ENCODE peak calls at places on chromosomes 4 and X, in four cellular contexts. O is transverse colon, Q is HCT116, E is upper lobe of left lung. W is an unnamed sample.

GRCh38 chr4:86099348-86099747 is 260.5 kb downstream of the MAPK10 start:
- DNase-seq in E (no peak), Q (no peak), O (no peak), W (no peak)

GRCh38 chrX:77505227-77505626 is 58.0 kb downstream of the FGF16 start:
- DNase-seq in E (no peak), O (no peak), Q (no peak), W (no peak)

GRCh38 chr4:112270643-112271484 is 14.8 kb downstream of the TIFA start:
- DNase-seq in Q (no peak), O (no peak), E (no peak), W (no peak)

GRCh38 chr4:1794809-1795303 is 1.8 kb downstream of the FGFR3 start:
- DNase-seq in E (peak; percentile 86), O (no peak), Q (no peak), W (no peak)

GRCh38 chrX:24506082-24506481 is 41.0 kb downstream of the PDK3 start:
- DNase-seq in O (no peak), E (no peak), Q (no peak), W (no peak)

GRCh38 chr4:181693517-181693916 is 549.7 kb upstream of the TENM3 start:
- DNase-seq in E (no peak), Q (no peak), O (no peak), W (no peak)

GRCh38 chrX:78652971-78653822 is 5.9 kb downstream of the RTL3 start:
- DNase-seq in E (no peak), Q (no peak), O (no peak), W (no peak)

GRCh38 chrX:30039768-30040167 is 175.6 kb upstream of the MAGEB2 start:
- DNase-seq in Q (no peak), O (no peak), E (no peak), W (no peak)

GRCh38 chr4:24999392-25000104 is 31.2 kb downstream of the LGI2 start:
- DNase-seq in E (no peak), O (no peak), Q (no peak), W (no peak)

GRCh38 chrX:97332963-97333362 is 449.3 kb downstream of the RPA4 start:
- DNase-seq in O (no peak), Q (no peak), E (no peak), W (no peak)

GRCh38 chr4:130574215-130574614 is 1478.3 kb downstream of the C4orf33 start:
- DNase-seq in E (no peak), O (no peak), Q (no peak), W (no peak)

GRCh38 chrX:71935542-71935941 is 24.9 kb downstream of the NHSL2 start:
- DNase-seq in Q (no peak), E (no peak), O (no peak), W (no peak)

GRCh38 chr4:52873191-52873590 is 11.1 kb downstream of the RASL11B start:
- DNase-seq in O (peak; percentile 53), E (no peak), Q (peak; percentile 13), W (peak; percentile 28)

GRCh38 chr4:76208005-76208765 is 5.4 kb downstream of the SCARB2 start:
- DNase-seq in O (peak; percentile 82), Q (no peak), E (no peak), W (peak; percentile 74)

GRCh38 chr4:10197952-10198351 is 81.4 kb upstream of the WDR1 start:
- DNase-seq in O (no peak), Q (no peak), E (no peak), W (no peak)

GRCh38 chr4:13919021-13919441 is 291.5 kb upstream of the BOD1L1 start:
- DNase-seq in E (no peak), Q (no peak), O (no peak), W (no peak)

GRCh38 chr4:48047421-48047844 is 30.9 kb downstream of the NIPAL1 start:
- DNase-seq in O (peak; percentile 39), E (no peak), Q (no peak), W (peak; percentile 34)

GRCh38 chr4:20616848-20617247 is 83.4 kb upstream of the PACRGL start:
- DNase-seq in E (peak; percentile 24), Q (no peak), O (no peak), W (no peak)

GRCh38 chr4:23135792-23136645 is 443.3 kb downstream of the GBA3 start:
- DNase-seq in E (no peak), Q (peak; percentile 12), O (no peak), W (no peak)

GRCh38 chr4:47528651-47529050 is 43.6 kb downstream of the ATP10D start:
- DNase-seq in O (no peak), Q (no peak), E (no peak), W (no peak)

GRCh38 chr4:110020139-110020538 is 107.5 kb downstream of the EGF start:
- DNase-seq in O (no peak), Q (no peak), E (no peak), W (no peak)

GRCh38 chr4:7546809-7547367 is 112.2 kb upstream of the PSAPL1 start:
- DNase-seq in Q (no peak), O (no peak), E (no peak), W (no peak)

GRCh38 chr4:147136308-147136707 is 190.6 kb upstream of the TTC29 start:
- DNase-seq in E (no peak), Q (no peak), O (no peak), W (no peak)

GRCh38 chr4:117412661-117413060 is 327.3 kb upstream of the TRAM1L1 start:
- DNase-seq in Q (no peak), O (no peak), E (no peak), W (no peak)

GRCh38 chr4:55180980-55181379 is 55.6 kb upstream of the KDR start:
- DNase-seq in E (no peak), O (no peak), Q (no peak), W (no peak)

GRCh38 chr4:86720508-86721068 is 126.5 kb downstream of the PTPN13 start:
- DNase-seq in O (no peak), E (no peak), Q (no peak), W (no peak)

GRCh38 chr4:147984065-147984777 is 252.3 kb downstream of the ARHGAP10 start:
- DNase-seq in Q (peak; percentile 13), E (no peak), O (peak; percentile 17), W (no peak)

GRCh38 chr4:22465996-22466395 is 49.9 kb downstream of the ADGRA3 start:
- DNase-seq in O (no peak), E (no peak), Q (no peak), W (no peak)

GRCh38 chr4:116055857-116056827 is 942.7 kb upstream of the NDST4 start:
- DNase-seq in O (no peak), E (no peak), Q (peak; percentile 22), W (no peak)

GRCh38 chr4:86633854-86634253 is 39.7 kb downstream of the PTPN13 start:
- DNase-seq in O (no peak), Q (no peak), E (no peak), W (no peak)

GRCh38 chr4:44447563-44448504 is 775 bp downstream of the KCTD8 start:
- DNase-seq in Q (no peak), E (peak; percentile 81), O (no peak), W (peak; percentile 70)

GRCh38 chrX:9555354-9555753 is 90.5 kb downstream of the TBL1X start:
- DNase-seq in Q (no peak), O (no peak), E (no peak), W (no peak)

GRCh38 chr4:118898221-118898620 is 9.6 kb downstream of the SYNPO2 start:
- DNase-seq in Q (no peak), E (no peak), O (no peak), W (no peak)

GRCh38 chr4:118898684-118899138 is 10.1 kb downstream of the SYNPO2 start:
- DNase-seq in Q (no peak), O (no peak), E (peak; percentile 48), W (no peak)

GRCh38 chr4:118889313-118889694 is 650 bp downstream of the SYNPO2 start:
- DNase-seq in O (no peak), Q (no peak), E (no peak), W (no peak)

GRCh38 chr4:118888666-118889312 is at the start of gene SYNPO2:
- DNase-seq in E (peak; percentile 90), Q (peak; percentile 57), O (peak; percentile 72), W (peak; percentile 54)

DNA sequence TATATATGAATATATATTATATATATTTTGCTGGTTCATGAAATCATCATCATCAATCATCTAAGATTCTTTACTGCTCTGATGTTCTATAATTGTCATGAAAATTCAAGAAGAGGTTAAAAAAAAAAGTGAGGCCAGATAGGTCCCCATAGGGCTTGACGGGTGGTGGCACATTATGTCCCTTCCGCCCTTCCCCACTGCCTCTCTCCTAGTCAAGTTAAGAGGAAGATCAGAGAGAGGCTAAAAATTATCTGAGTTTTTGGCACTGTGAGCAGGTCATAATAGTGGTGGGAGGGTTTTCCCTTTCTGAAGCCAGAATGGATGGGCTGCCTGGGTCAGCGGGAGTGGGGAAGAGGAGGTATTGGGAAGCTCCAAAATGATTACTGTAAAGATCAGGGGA is 5.4 kb downstream of the SYNPO2 start:
- DNase-seq in Q (no peak), O (no peak), E (no peak), W (no peak)
- TF ChIP-seq POLR2AphosphoS5 in Q (no peak), O (no peak), E (no peak), W (no peak)

GRCh38 chrX:21382715-21383114 is 8.5 kb downstream of the CNKSR2 start:
- DNase-seq in O (no peak), Q (peak; percentile 0), E (no peak), W (no peak)
- TF ChIP-seq CTCF in O (no peak), Q (no peak), E (no peak), W (no peak)

GRCh38 chr4:138910914-138911336 is 104.7 kb upstream of the NOCT start:
- DNase-seq in O (peak; percentile 75), Q (no peak), E (peak; percentile 50), W (peak; percentile 72)
- TF ChIP-seq POLR2A in O (peak; percentile 56), Q (no peak), E (no peak), W (no peak)

GRCh38 chrX:133859336-133859735 is 126.1 kb downstream of the GPC3 start:
- DNase-seq in O (no peak), Q (no peak), E (no peak), W (no peak)
- TF ChIP-seq POLR2AphosphoS5 in O (no peak), Q (no peak), E (no peak), W (no peak)

DNA sequence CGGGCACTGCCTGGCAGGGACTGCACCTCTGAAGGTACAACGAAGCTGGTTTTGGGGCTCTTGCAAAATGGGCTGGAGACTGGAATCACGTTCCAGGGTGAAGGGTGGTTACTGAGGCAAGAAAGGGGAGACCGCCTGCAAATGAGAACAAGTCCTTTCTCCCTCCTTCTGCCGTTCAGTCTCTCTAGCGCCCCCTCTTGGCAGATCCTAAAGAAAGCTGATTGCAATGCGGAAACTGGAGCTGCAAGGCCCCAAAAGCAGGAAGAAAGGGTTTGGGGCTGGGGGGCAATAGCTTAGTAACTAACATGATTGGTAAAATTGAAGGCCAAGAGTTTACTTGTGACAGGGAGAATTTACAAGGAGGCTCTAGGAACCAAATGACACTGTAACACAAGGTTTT is 222.6 kb upstream of the HAND2 start:
- DNase-seq in Q (peak; percentile 58), O (peak; percentile 31), E (no peak), W (no peak)
- TF ChIP-seq CTCF in Q (peak; percentile 30), O (peak; percentile 22), E (no peak), W (no peak)

DNA sequence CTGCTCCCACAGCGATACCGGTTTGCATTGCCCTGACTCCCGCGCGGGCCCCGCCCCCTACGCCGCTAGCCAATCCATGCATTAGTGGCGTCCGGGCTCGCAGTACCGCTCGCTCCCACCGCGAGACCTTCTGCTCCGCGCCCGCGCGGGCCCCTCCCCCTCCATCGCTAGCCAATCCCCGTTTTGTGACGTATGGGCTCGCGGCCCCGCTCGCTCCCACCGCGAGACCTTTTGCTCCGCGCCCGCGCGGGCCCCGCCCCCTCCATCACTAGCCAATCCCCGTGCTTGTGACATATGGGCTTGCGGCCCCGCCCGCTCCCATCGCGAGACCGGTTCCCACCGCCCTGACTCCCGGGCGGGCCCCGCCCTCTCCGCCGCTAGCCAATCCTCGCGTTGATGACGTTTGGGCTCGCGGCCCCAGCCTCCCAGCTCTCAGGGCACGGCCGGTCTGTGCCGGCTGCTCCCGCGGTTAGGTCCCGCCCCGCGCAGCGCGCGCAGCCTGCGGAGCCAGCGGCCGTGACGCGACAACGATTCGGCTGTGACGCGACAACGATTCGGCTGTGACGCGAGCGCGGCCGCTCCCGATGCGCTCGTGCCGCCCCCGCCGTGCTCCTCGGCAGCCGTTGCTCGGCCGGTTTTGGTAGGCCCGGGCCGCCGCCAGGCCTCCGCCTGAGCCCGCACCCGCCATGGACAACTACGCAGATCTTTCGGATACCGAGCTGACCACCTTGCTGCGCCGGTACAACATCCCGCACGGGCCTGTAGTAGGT is at the start of gene EMD:
- DNase-seq in E (peak; percentile 99), Q (peak; percentile 91), O (peak; percentile 97), W (peak; percentile 96)
- TF ChIP-seq POLR2A in E (no peak), Q (no peak), O (peak; percentile 81), W (peak; percentile 31)

W was measured in stomach.